ENCODE peak calls at places on chromosomes 13 and 19, in six cellular contexts. Y, I, U, E, Q and O are unnamed samples.

GRCh38 chr13:104683789-104684188 is 1617.6 kb upstream of the SLC10A2 start:
- DNase-seq in I (peak; percentile 37), Y (no peak), E (no peak), Q (no peak), U (no peak), O (no peak)

GRCh38 chr13:60261432-60262351 is 98.0 kb upstream of the DIAPH3 start:
- DNase-seq in I (peak; percentile 95), E (no peak), Q (no peak), Y (no peak), U (no peak), O (no peak)

GRCh38 chr19:11205939-11206570 is 8.7 kb upstream of the KANK2 start:
- DNase-seq in Y (no peak), Q (no peak), E (no peak), I (no peak), U (no peak), O (no peak)

GRCh38 chr19:51715850-51716249 is 7.9 kb downstream of the HAS1 start:
- DNase-seq in U (no peak), E (no peak), I (no peak), Q (no peak), Y (no peak), O (no peak)

GRCh38 chr19:4986056-4986455 is 17.1 kb downstream of the KDM4B start:
- DNase-seq in E (no peak), Y (no peak), I (no peak), Q (no peak), U (no peak), O (no peak)

GRCh38 chr13:113798200-113798811 is 39.3 kb downstream of the TMEM255B start:
- DNase-seq in U (no peak), Y (no peak), E (no peak), I (no peak), Q (no peak), O (no peak)

GRCh38 chr13:97883356-97883755 is 70.1 kb upstream of the IPO5 start:
- DNase-seq in U (no peak), E (no peak), I (no peak), Q (no peak), Y (no peak), O (no peak)

GRCh38 chr13:40190656-40191100 is 475.8 kb downstream of the FOXO1 start:
- DNase-seq in Q (peak; percentile 51), E (peak; percentile 45), I (no peak), Y (no peak), U (peak; percentile 43), O (no peak)

GRCh38 chr13:26735677-26736076 is 24.9 kb downstream of the GPR12 start:
- DNase-seq in Q (no peak), Y (no peak), U (no peak), I (no peak), E (no peak), O (no peak)

GRCh38 chr19:47309608-47310007 is at the start of gene C5AR1:
- DNase-seq in I (no peak), E (peak; percentile 62), U (no peak), Y (peak; percentile 41), Q (peak; percentile 71), O (no peak)

GRCh38 chr19:558770-559439 is 13.5 kb upstream of the BSG start:
- DNase-seq in E (peak; percentile 53), U (no peak), Y (no peak), I (no peak), Q (peak; percentile 74), O (no peak)

GRCh38 chr19:48715276-48715675 is 4.2 kb downstream of the MAMSTR start:
- DNase-seq in E (peak; percentile 49), Q (no peak), Y (no peak), U (no peak), I (no peak), O (no peak)

GRCh38 chr19:13885826-13886365 is 9.0 kb downstream of the NANOS3 start:
- DNase-seq in E (no peak), U (no peak), Y (no peak), Q (no peak), I (no peak), O (peak; percentile 16)

GRCh38 chr19:49874503-49875157 is 2.5 kb downstream of the AKT1S1 start:
- DNase-seq in Y (no peak), U (no peak), E (no peak), I (no peak), Q (peak; percentile 26), O (no peak)

GRCh38 chr13:113407531-113408393 is 43.8 kb upstream of the GRTP1 start:
- DNase-seq in Y (no peak), Q (peak; percentile 44), I (no peak), U (no peak), E (no peak), O (no peak)

GRCh38 chr19:38021356-38021755 is 114.3 kb downstream of the SIPA1L3 start:
- DNase-seq in Q (no peak), U (no peak), E (no peak), Y (no peak), I (no peak), O (no peak)

GRCh38 chr13:42968906-42969305 is 23.1 kb downstream of the EPSTI1 start:
- DNase-seq in I (peak; percentile 81), Y (no peak), E (no peak), U (no peak), Q (no peak), O (no peak)

GRCh38 chr19:45729774-45730388 is 815 bp downstream of the FBXO46 start:
- DNase-seq in U (no peak), Y (no peak), E (no peak), Q (no peak), I (peak; percentile 33), O (no peak)

GRCh38 chr13:38223093-38223492 is 126.6 kb upstream of the UFM1 start:
- DNase-seq in Y (no peak), E (no peak), Q (no peak), U (peak; percentile 24), I (peak; percentile 72), O (no peak)

GRCh38 chr13:40608308-40608707 is 58.1 kb downstream of the FOXO1 start:
- DNase-seq in I (no peak), Q (no peak), U (no peak), Y (no peak), E (no peak), O (no peak)

GRCh38 chr13:44189085-44189484 is 184.5 kb upstream of the SERP2 start:
- DNase-seq in I (no peak), Q (no peak), U (no peak), Y (no peak), E (no peak), O (no peak)

GRCh38 chr13:50908371-50908770 is 1.2 kb upstream of the RNASEH2B start:
- DNase-seq in E (no peak), Y (no peak), I (no peak), U (no peak), Q (no peak), O (no peak)

GRCh38 chr19:7679771-7680605 is 645 bp upstream of the TRAPPC5 start:
- DNase-seq in U (no peak), E (no peak), I (peak; percentile 44), Y (no peak), Q (no peak), O (no peak)

GRCh38 chr13:36945078-36945477 is 25.0 kb upstream of the SMAD9 start:
- DNase-seq in Y (no peak), U (no peak), Q (no peak), I (no peak), E (no peak), O (no peak)

GRCh38 chr19:49058592-49058991 is 1.0 kb upstream of the CGB7 start:
- DNase-seq in E (no peak), I (no peak), U (no peak), Y (no peak), Q (no peak), O (no peak)

GRCh38 chr19:30817965-30818364 is 445.8 kb downstream of the ZNF536 start:
- DNase-seq in U (no peak), E (no peak), I (no peak), Q (no peak), Y (no peak), O (no peak)

GRCh38 chr19:19366691-19367396 is 38.6 kb upstream of the GATAD2A start:
- DNase-seq in Y (peak; percentile 58), E (peak; percentile 69), I (peak; percentile 90), Q (peak; percentile 78), U (no peak), O (peak; percentile 62)

GRCh38 chr19:46603195-46603637 is 2.1 kb downstream of the CALM3 start:
- DNase-seq in Y (no peak), Q (peak; percentile 40), E (no peak), U (no peak), I (no peak), O (no peak)

GRCh38 chr13:103539265-103539664 is 473.0 kb upstream of the SLC10A2 start:
- DNase-seq in U (no peak), Y (peak; percentile 20), I (peak; percentile 26), Q (peak; percentile 40), E (peak; percentile 27), O (no peak)